ENCODE peak calls at places on chromosomes 3 and 15, in eight cellular contexts. One of them, this sample, is unnamed.

GRCh38 chr15:50123861-50124556 is 5.0 kb upstream of the ATP8B4 start:
- DNase-seq in small intestine: no peak
- DNase-seq in Peyer's patch: no peak
- DNase-seq in prostate gland: no peak
- DNase-seq in tibial nerve: no peak
- DNase-seq in CD8-positive, alpha-beta memory T cell: no peak
- DNase-seq in fibroblast of lung: no peak
- DNase-seq in left lung: no peak
- DNase-seq in this sample: no peak

GRCh38 chr3:175598740-175599139 is 739.6 kb downstream of the NAALADL2 start:
- DNase-seq in tibial nerve: no peak
- DNase-seq in fibroblast of lung: no peak
- DNase-seq in left lung: no peak
- DNase-seq in Peyer's patch: no peak
- DNase-seq in CD8-positive, alpha-beta memory T cell: no peak
- DNase-seq in small intestine: no peak
- DNase-seq in prostate gland: no peak
- DNase-seq in this sample: no peak

GRCh38 chr15:56241374-56242085 is 2.1 kb downstream of the RFX7 start:
- DNase-seq in prostate gland: no peak
- DNase-seq in fibroblast of lung: no peak
- DNase-seq in small intestine: peak
- DNase-seq in left lung: no peak
- DNase-seq in Peyer's patch: no peak
- DNase-seq in CD8-positive, alpha-beta memory T cell: no peak
- DNase-seq in tibial nerve: no peak
- DNase-seq in this sample: no peak

GRCh38 chr15:80587007-80587406 is 108.1 kb upstream of the ABHD17C start:
- DNase-seq in fibroblast of lung: no peak
- DNase-seq in CD8-positive, alpha-beta memory T cell: no peak
- DNase-seq in tibial nerve: no peak
- DNase-seq in prostate gland: no peak
- DNase-seq in left lung: no peak
- DNase-seq in Peyer's patch: no peak
- DNase-seq in small intestine: no peak
- DNase-seq in this sample: no peak

GRCh38 chr15:45474799-45475198 is 47.8 kb downstream of the SLC30A4 start:
- DNase-seq in fibroblast of lung: no peak
- DNase-seq in Peyer's patch: no peak
- DNase-seq in tibial nerve: no peak
- DNase-seq in left lung: no peak
- DNase-seq in prostate gland: no peak
- DNase-seq in small intestine: peak
- DNase-seq in CD8-positive, alpha-beta memory T cell: no peak
- DNase-seq in this sample: no peak

GRCh38 chr15:47974724-47975123 is 146.1 kb upstream of the SLC24A5 start:
- DNase-seq in small intestine: no peak
- DNase-seq in left lung: no peak
- DNase-seq in prostate gland: no peak
- DNase-seq in fibroblast of lung: no peak
- DNase-seq in tibial nerve: no peak
- DNase-seq in CD8-positive, alpha-beta memory T cell: no peak
- DNase-seq in Peyer's patch: no peak
- DNase-seq in this sample: no peak

GRCh38 chr15:89383635-89384604 is 49.3 kb upstream of the POLG start:
- DNase-seq in prostate gland: peak
- DNase-seq in tibial nerve: peak
- DNase-seq in small intestine: peak
- DNase-seq in fibroblast of lung: peak
- DNase-seq in Peyer's patch: peak
- DNase-seq in CD8-positive, alpha-beta memory T cell: no peak
- DNase-seq in left lung: no peak
- DNase-seq in this sample: no peak

GRCh38 chr15:72086010-72086697 is 31.8 kb downstream of the MYO9A start:
- DNase-seq in Peyer's patch: peak
- DNase-seq in prostate gland: no peak
- DNase-seq in small intestine: peak
- DNase-seq in fibroblast of lung: no peak
- DNase-seq in left lung: peak
- DNase-seq in tibial nerve: no peak
- DNase-seq in CD8-positive, alpha-beta memory T cell: no peak
- DNase-seq in this sample: no peak

GRCh38 chr3:75655501-75655904 is 8.6 kb upstream of the FRG2C start:
- DNase-seq in fibroblast of lung: no peak
- DNase-seq in tibial nerve: no peak
- DNase-seq in prostate gland: no peak
- DNase-seq in small intestine: no peak
- DNase-seq in Peyer's patch: no peak
- DNase-seq in left lung: no peak
- DNase-seq in CD8-positive, alpha-beta memory T cell: no peak
- DNase-seq in this sample: no peak

GRCh38 chr3:87173776-87174175 is 53.3 kb upstream of the CHMP2B start:
- DNase-seq in prostate gland: no peak
- DNase-seq in left lung: no peak
- DNase-seq in tibial nerve: no peak
- DNase-seq in fibroblast of lung: no peak
- DNase-seq in CD8-positive, alpha-beta memory T cell: no peak
- DNase-seq in Peyer's patch: no peak
- DNase-seq in small intestine: no peak
- DNase-seq in this sample: no peak
- H3K27ac ChIP-seq in prostate gland: no peak
- H3K27ac ChIP-seq in left lung: no peak
- H3K27ac ChIP-seq in tibial nerve: no peak
- H3K27ac ChIP-seq in fibroblast of lung: no peak
- H3K27ac ChIP-seq in CD8-positive, alpha-beta memory T cell: no peak
- H3K27ac ChIP-seq in Peyer's patch: no peak
- H3K27ac ChIP-seq in small intestine: no peak
- H3K27ac ChIP-seq in this sample: no peak

DNA sequence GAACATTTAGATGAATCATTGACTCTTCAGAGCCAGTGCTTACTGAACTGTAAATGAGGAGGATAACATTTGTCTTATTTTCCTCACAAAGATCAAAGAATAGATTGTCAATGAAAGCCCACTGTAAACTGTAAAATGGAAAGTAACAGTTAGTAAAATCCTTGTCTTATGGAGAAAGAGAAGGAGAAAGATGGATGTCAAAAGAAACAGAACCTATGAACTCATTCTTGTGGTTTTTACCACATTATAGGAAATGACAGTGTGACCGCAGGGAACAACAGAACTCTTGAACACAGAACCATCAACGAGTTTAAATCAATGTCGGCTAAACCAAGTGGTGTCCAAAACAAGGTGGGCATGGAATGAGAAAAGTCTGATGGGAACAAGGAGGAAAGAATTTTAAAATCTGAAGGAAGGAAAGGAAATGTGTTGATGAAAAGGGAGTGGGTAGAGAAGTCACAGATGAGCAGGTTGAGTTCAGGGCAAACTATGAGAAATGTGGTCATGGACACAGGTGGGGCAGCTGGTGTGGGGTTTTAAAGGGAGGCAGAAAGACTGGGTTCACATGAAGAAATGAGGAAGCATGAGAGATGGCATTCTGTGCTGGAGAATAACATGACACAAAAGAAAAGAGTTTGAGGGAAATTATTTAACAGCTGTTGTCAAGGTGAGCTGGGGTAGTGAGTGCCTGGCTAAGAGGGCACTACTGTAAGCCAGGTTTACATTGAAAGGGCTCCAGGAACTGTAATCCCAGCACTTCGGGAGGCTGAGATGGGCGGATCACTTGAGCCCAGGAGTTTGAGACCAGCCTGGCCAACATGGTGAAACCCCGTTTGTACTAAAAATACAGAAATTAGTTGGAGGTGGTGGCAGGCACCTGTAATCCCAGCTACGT is 42.4 kb upstream of the ETV5 start:
- DNase-seq in fibroblast of lung: peak
- DNase-seq in prostate gland: no peak
- DNase-seq in CD8-positive, alpha-beta memory T cell: no peak
- DNase-seq in Peyer's patch: no peak
- DNase-seq in small intestine: no peak
- DNase-seq in left lung: no peak
- DNase-seq in tibial nerve: no peak
- DNase-seq in this sample: no peak
- H3K4me3 ChIP-seq in fibroblast of lung: no peak
- H3K4me3 ChIP-seq in prostate gland: no peak
- H3K4me3 ChIP-seq in CD8-positive, alpha-beta memory T cell: no peak
- H3K4me3 ChIP-seq in Peyer's patch: no peak
- H3K4me3 ChIP-seq in small intestine: no peak
- H3K4me3 ChIP-seq in left lung: no peak
- H3K4me3 ChIP-seq in tibial nerve: no peak
- H3K4me3 ChIP-seq in this sample: no peak

GRCh38 chr15:63462053-63462452 is 42.3 kb upstream of the USP3 start:
- DNase-seq in Peyer's patch: no peak
- DNase-seq in CD8-positive, alpha-beta memory T cell: no peak
- DNase-seq in small intestine: peak
- DNase-seq in prostate gland: no peak
- DNase-seq in left lung: no peak
- DNase-seq in tibial nerve: no peak
- DNase-seq in fibroblast of lung: peak
- DNase-seq in this sample: no peak
- H3K27ac ChIP-seq in Peyer's patch: peak
- H3K27ac ChIP-seq in CD8-positive, alpha-beta memory T cell: no peak
- H3K27ac ChIP-seq in small intestine: no peak
- H3K27ac ChIP-seq in prostate gland: peak
- H3K27ac ChIP-seq in left lung: no peak
- H3K27ac ChIP-seq in tibial nerve: no peak
- H3K27ac ChIP-seq in fibroblast of lung: no peak
- H3K27ac ChIP-seq in this sample: no peak

GRCh38 chr3:49721861-49722781 is 1.6 kb downstream of the GMPPB start:
- DNase-seq in CD8-positive, alpha-beta memory T cell: no peak
- DNase-seq in prostate gland: no peak
- DNase-seq in fibroblast of lung: no peak
- DNase-seq in tibial nerve: no peak
- DNase-seq in small intestine: no peak
- DNase-seq in Peyer's patch: no peak
- DNase-seq in left lung: no peak
- DNase-seq in this sample: no peak
- H3K4me3 ChIP-seq in CD8-positive, alpha-beta memory T cell: no peak
- H3K4me3 ChIP-seq in prostate gland: no peak
- H3K4me3 ChIP-seq in fibroblast of lung: peak
- H3K4me3 ChIP-seq in tibial nerve: peak
- H3K4me3 ChIP-seq in small intestine: no peak
- H3K4me3 ChIP-seq in Peyer's patch: no peak
- H3K4me3 ChIP-seq in left lung: peak
- H3K4me3 ChIP-seq in this sample: peak

DNA sequence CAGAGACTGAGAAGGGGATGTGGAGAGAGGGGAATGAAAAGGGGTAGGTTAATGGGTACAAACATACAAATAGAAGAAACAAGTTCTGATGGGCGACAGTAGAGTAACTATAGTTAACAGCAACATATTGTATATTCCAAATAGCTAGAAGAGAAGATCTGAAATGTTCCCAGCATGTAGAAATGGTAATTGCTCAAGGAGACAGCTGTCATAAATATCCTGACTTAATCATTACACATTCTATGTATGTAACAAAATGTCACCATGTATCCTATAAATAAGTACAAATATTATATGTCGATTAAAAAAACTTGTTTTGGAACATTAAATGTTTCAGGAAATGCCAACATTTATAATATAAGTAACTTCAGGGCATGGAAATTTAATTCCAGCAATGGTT is 23.3 kb downstream of the FMN1 start:
- DNase-seq in Peyer's patch: no peak
- DNase-seq in prostate gland: no peak
- DNase-seq in left lung: no peak
- DNase-seq in fibroblast of lung: no peak
- DNase-seq in CD8-positive, alpha-beta memory T cell: no peak
- DNase-seq in tibial nerve: no peak
- DNase-seq in small intestine: no peak
- DNase-seq in this sample: no peak
- H3K27ac ChIP-seq in Peyer's patch: no peak
- H3K27ac ChIP-seq in prostate gland: no peak
- H3K27ac ChIP-seq in left lung: no peak
- H3K27ac ChIP-seq in fibroblast of lung: no peak
- H3K27ac ChIP-seq in CD8-positive, alpha-beta memory T cell: no peak
- H3K27ac ChIP-seq in tibial nerve: no peak
- H3K27ac ChIP-seq in small intestine: no peak
- H3K27ac ChIP-seq in this sample: no peak